ENCODE peak calls at places on chromosomes 6 and 20, in six cellular contexts. D is AG04450; W is NAMALWA; F is CD8-positive, alpha-beta T cell; X is Karpas-422; Y is KBM-7. U is an unnamed sample.
A peak's percentile ranks its signal among the peaks of the same experiment; 100 is the strongest.

GRCh38 chr6:79134699-79135474 is 56.8 kb upstream of the PHIP start:
- DNase-seq in D (no peak), W (peak; percentile 23), F (no peak), X (peak; percentile 46), Y (peak; percentile 13), U (no peak)

GRCh38 chr20:62087227-62087626 is 21.5 kb upstream of the TAF4 start:
- DNase-seq in D (no peak), W (no peak), F (no peak), X (no peak), Y (no peak), U (no peak)

GRCh38 chr6:39189915-39190544 is 39.2 kb downstream of the KCNK5 start:
- DNase-seq in D (no peak), W (peak; percentile 56), F (no peak), X (peak; percentile 74), Y (peak; percentile 37), U (peak; percentile 17)

GRCh38 chr6:4612636-4613171 is 163.5 kb upstream of the CDYL start:
- DNase-seq in D (no peak), W (no peak), F (no peak), X (no peak), Y (no peak), U (no peak)

GRCh38 chr6:15061176-15061575 is 184.7 kb upstream of the JARID2 start:
- DNase-seq in D (no peak), W (no peak), F (no peak), X (no peak), Y (peak; percentile 42), U (peak; percentile 28)

GRCh38 chr20:4555188-4555893 is 166.4 kb upstream of the PRND start:
- DNase-seq in D (peak; percentile 58), W (no peak), F (no peak), X (no peak), Y (no peak), U (no peak)

GRCh38 chr6:139748353-139749146 is 374.1 kb upstream of the CITED2 start:
- DNase-seq in D (no peak), W (no peak), F (no peak), X (no peak), Y (peak; percentile 11), U (no peak)

GRCh38 chr6:41970436-41970846 is 28.8 kb upstream of the CCND3 start:
- DNase-seq in D (no peak), W (no peak), F (no peak), X (no peak), Y (peak; percentile 68), U (peak; percentile 21)

GRCh38 chr6:9252784-9253183 is 817.4 kb upstream of the SLC35B3 start:
- DNase-seq in D (no peak), W (no peak), F (no peak), X (no peak), Y (no peak), U (no peak)

GRCh38 chr6:14765106-14765505 is 480.8 kb upstream of the JARID2 start:
- DNase-seq in D (no peak), W (no peak), F (no peak), X (no peak), Y (no peak), U (no peak)

GRCh38 chr6:115634899-115635298 is 425.8 kb downstream of the FRK start:
- DNase-seq in D (no peak), W (no peak), F (no peak), X (no peak), Y (no peak), U (no peak)

GRCh38 chr20:4919047-4919704 is 82.1 kb downstream of the SLC23A2 start:
- DNase-seq in D (no peak), W (no peak), F (no peak), X (no peak), Y (no peak), U (no peak)

GRCh38 chr6:1885576-1886003 is 275.9 kb downstream of the FOXC1 start:
- DNase-seq in D (no peak), W (no peak), F (no peak), X (no peak), Y (no peak), U (no peak)

GRCh38 chr6:34240329-34241248 is 3.9 kb downstream of the HMGA1 start:
- DNase-seq in D (no peak), W (no peak), F (no peak), X (no peak), Y (no peak), U (no peak)

GRCh38 chr6:114783083-114783482 is 440.3 kb upstream of the HS3ST5 start:
- DNase-seq in D (no peak), W (no peak), F (no peak), X (no peak), Y (no peak), U (no peak)

GRCh38 chr6:158603261-158604047 is 41.1 kb downstream of the DYNLT1 start:
- DNase-seq in D (no peak), W (no peak), F (no peak), X (no peak), Y (no peak), U (no peak)

U was measured in OCI-LY7.